ENCODE peak calls at places on chromosome 14, in eight cellular contexts. W is effector memory CD4-positive, alpha-beta T cell; A is astrocyte; J is thoracic aorta; H is CD8-positive, alpha-beta memory T cell; M is ovary; S is cardiac muscle cell; Q is fibroblast of lung. G is an unnamed sample. For H3K4me1, the result is how much of the 10 kb centered on the place peaks cover.

GRCh38 chr14:65976771-65977170 is 509.4 kb upstream of the CCDC196 start:
- DNase-seq in S (no peak), A (peak), M (no peak), H (no peak), Q (no peak), W (no peak), J (no peak), G (no peak)

GRCh38 chr14:96151242-96151641 is 53.4 kb upstream of the BDKRB2 start:
- DNase-seq in Q (no peak), A (no peak), W (no peak), S (no peak), M (no peak), H (no peak), J (no peak), G (no peak)

GRCh38 chr14:99174920-99175319 is 97.1 kb downstream of the BCL11B start:
- DNase-seq in H (no peak), S (no peak), J (no peak), Q (no peak), W (no peak), A (no peak), M (no peak), G (no peak)

GRCh38 chr14:29353473-29353872 is 574.2 kb downstream of the PRKD1 start:
- DNase-seq in A (no peak), Q (no peak), M (no peak), S (no peak), H (no peak), J (no peak), W (no peak), G (no peak)

GRCh38 chr14:64196668-64197411 is 97.3 kb downstream of the ESR2 start:
- DNase-seq in M (peak), H (no peak), S (peak), W (no peak), A (peak), J (no peak), Q (peak), G (peak)

GRCh38 chr14:102977475-102977874 is 55.0 kb downstream of the AMN start:
- DNase-seq in J (no peak), Q (no peak), S (no peak), A (no peak), W (no peak), M (no peak), H (no peak), G (no peak)

GRCh38 chr14:57364659-57365450 is 25.5 kb upstream of the NAA30 start:
- DNase-seq in H (no peak), S (no peak), W (no peak), A (no peak), Q (no peak), J (no peak), M (no peak), G (no peak)

GRCh38 chr14:87712386-87713113 is 280.4 kb downstream of the GALC start:
- DNase-seq in A (peak), Q (no peak), J (no peak), M (no peak), S (no peak), W (no peak), H (no peak), G (peak)

GRCh38 chr14:47262801-47263200 is 412.6 kb downstream of the MDGA2 start:
- DNase-seq in W (no peak), M (no peak), S (no peak), J (no peak), A (peak), H (no peak), Q (no peak), G (no peak)

GRCh38 chr14:89493877-89494634 is 77.0 kb upstream of the FOXN3 start:
- DNase-seq in J (no peak), W (no peak), S (no peak), M (no peak), A (peak), H (no peak), Q (no peak), G (peak)

GRCh38 chr14:52067873-52068740 is 752 bp downstream of the NID2 start:
- DNase-seq in Q (peak), J (no peak), A (peak), S (peak), H (no peak), W (no peak), M (peak), G (no peak)

GRCh38 chr14:22497671-22498093 is 91.3 kb downstream of the DAD1 start:
- DNase-seq in Q (no peak), S (no peak), A (no peak), M (no peak), J (no peak), H (no peak), W (no peak), G (no peak)

GRCh38 chr14:80522936-80523335 is 311.6 kb upstream of the DIO2 start:
- DNase-seq in H (no peak), M (no peak), S (no peak), Q (peak), W (no peak), J (no peak), A (no peak), G (no peak)

GRCh38 chr14:103552011-103552797 is 10.3 kb downstream of the BAG5 start:
- DNase-seq in M (peak), H (no peak), J (no peak), Q (no peak), W (no peak), A (peak), S (no peak), G (no peak)

GRCh38 chr14:103693514-103693913 is 21.7 kb downstream of the XRCC3 start:
- DNase-seq in H (no peak), W (no peak), J (no peak), A (no peak), Q (no peak), M (no peak), S (no peak), G (no peak)

GRCh38 chr14:79157369-79157768 is 987.2 kb downstream of the NRXN3 start:
- DNase-seq in J (no peak), M (no peak), H (no peak), S (no peak), A (no peak), Q (no peak), W (no peak), G (no peak)

GRCh38 chr14:98382662-98383061 is 889.3 kb downstream of the BCL11B start:
- DNase-seq in H (no peak), A (no peak), W (no peak), J (no peak), S (no peak), M (no peak), Q (no peak), G (no peak)

GRCh38 chr14:51442513-51443175 is 202.6 kb downstream of the TMX1 start:
- DNase-seq in M (peak), W (no peak), S (no peak), J (no peak), Q (peak), A (peak), H (no peak), G (no peak)

GRCh38 chr14:71996615-71997014 is 64.4 kb downstream of the RGS6 start:
- DNase-seq in J (no peak), H (no peak), W (no peak), S (no peak), Q (no peak), M (no peak), A (no peak), G (no peak)

DNA sequence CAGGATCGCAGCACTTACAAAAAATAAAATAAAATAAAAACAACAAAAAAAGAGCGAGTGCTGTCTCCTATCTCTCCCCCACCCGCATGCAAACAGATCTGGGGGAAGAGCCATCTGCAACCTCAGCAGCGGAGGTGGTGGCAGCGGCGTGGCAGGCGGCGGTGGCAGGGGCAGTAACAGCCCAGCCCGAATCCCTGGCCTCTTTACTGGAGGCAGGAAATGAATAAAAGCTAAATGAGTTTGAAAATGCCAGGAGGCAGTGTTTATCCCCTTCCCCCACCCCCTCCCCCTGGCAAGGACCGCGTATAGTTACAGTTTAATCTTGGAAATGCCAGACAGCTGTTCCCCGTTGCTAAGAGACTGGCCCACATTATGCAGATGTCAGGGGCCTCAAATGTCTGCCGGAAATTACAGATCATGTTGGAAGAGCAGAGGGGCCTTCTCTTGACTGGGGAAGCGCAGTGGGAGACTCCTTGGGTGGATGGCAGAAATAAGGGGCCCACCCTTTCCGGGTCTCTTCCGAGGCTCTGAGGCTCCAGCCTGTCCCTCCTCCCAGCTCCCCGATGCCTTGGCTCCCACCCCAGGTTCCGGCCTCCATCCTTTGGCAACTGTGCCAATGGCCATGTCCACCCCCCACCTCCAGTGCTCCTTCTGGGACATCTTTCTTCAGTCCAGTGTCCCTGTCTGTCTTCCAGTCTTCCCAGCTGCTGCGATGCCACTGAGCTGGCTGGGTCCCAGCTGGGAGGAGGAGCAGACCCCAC is 93.8 kb downstream of the LRRC74A start:
- DNase-seq in W (no peak), Q (peak), M (peak), A (peak), J (peak), S (no peak), H (peak), G (peak)
- H3K4me1 ChIP-seq in W (under half), Q (under half), M (half or more), A (half or more), J (under half), S (half or more), H (under half), G (half or more)

DNA sequence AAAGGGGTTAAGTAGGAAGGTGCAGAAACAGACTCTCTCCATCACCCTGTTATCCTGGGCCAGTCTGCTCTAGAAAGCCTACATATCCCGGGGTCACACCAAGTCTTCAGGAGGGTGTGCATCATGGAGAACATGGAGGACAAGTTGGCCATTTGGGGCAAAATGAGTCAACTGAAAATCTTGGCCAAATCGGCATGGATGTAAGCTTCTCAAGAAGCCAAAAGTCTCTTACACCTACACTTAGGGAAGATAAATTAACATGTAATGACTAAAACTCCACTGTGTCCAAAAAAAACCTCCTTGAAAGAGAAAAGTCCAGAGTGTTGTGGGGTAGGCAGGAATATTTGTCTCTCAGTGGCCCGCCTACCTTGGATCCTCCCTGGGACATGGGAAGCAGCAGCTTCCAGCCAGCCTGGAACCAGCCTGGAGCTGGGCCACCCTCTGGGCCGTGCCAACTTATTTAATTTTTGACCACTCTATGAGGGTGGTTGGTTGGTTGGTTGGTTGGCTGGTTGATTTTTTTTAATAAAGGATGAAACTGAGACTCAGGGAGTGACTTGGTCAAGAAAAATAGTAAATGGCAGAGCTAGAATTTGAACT is 17.9 kb upstream of the TC2N start:
- DNase-seq in S (no peak), H (no peak), W (no peak), M (no peak), J (no peak), A (peak), Q (no peak), G (no peak)
- H3K27ac ChIP-seq in S (no peak), H (no peak), W (no peak), M (no peak), J (peak), A (no peak), Q (no peak), G (no peak)

GRCh38 chr14:54784060-54784459 is 118.6 kb downstream of the GCH1 start:
- DNase-seq in A (no peak), J (no peak), M (no peak), H (no peak), Q (no peak), S (peak), W (no peak), G (peak)

GRCh38 chr14:54781936-54782802 is 120.5 kb downstream of the GCH1 start:
- DNase-seq in H (no peak), Q (peak), W (no peak), A (no peak), J (no peak), S (no peak), M (no peak), G (peak)

GRCh38 chr14:54784657-54785056 is 118.0 kb downstream of the GCH1 start:
- DNase-seq in A (no peak), M (no peak), J (peak), W (no peak), Q (no peak), S (no peak), H (no peak), G (no peak)

GRCh38 chr14:54783660-54784015 is 119.0 kb downstream of the GCH1 start:
- DNase-seq in M (no peak), S (no peak), A (no peak), W (no peak), J (no peak), H (no peak), Q (no peak), G (no peak)

GRCh38 chr14:54782803-54783659 is 119.6 kb downstream of the GCH1 start:
- DNase-seq in M (no peak), W (no peak), Q (no peak), J (no peak), H (no peak), A (no peak), S (no peak), G (peak)
- H3K4me1 ChIP-seq in M (under half), W (under half), Q (under half), J (under half), H (under half), A (under half), S (under half), G (half or more)

DNA sequence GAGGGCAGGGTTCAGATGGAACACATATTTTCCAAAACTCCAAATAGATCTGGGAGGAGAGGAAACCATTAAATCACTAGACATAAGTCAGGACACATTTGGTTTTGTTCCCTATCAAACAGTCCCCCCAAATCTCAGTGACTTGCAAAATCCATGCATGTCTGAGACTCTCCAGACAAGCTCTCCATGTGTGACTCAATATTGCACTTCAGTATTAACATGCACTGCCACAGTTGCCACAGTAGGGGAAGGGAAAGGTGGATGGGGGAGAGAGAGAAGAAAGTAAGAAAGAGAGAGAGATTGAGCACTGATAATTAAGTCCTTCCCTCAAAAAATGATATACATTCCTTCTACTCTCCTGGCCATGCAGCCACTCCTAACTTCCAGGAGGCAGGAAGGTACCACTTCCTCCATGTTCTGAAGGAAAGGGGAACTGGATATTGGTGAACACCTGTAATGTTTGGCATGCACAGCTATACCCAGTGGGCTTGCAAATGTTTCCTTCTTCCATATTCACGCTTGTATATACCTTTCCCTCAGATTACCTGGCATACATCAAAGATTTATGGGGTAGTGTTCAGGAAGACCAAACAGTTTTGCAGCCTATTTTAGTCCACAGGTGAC is 310.0 kb downstream of the ZFP36L1 start:
- DNase-seq in Q (no peak), A (no peak), H (no peak), W (no peak), S (no peak), J (no peak), M (no peak), G (no peak)
- H3K27ac ChIP-seq in Q (no peak), A (no peak), H (no peak), W (no peak), S (no peak), J (no peak), M (no peak), G (no peak)

DNA sequence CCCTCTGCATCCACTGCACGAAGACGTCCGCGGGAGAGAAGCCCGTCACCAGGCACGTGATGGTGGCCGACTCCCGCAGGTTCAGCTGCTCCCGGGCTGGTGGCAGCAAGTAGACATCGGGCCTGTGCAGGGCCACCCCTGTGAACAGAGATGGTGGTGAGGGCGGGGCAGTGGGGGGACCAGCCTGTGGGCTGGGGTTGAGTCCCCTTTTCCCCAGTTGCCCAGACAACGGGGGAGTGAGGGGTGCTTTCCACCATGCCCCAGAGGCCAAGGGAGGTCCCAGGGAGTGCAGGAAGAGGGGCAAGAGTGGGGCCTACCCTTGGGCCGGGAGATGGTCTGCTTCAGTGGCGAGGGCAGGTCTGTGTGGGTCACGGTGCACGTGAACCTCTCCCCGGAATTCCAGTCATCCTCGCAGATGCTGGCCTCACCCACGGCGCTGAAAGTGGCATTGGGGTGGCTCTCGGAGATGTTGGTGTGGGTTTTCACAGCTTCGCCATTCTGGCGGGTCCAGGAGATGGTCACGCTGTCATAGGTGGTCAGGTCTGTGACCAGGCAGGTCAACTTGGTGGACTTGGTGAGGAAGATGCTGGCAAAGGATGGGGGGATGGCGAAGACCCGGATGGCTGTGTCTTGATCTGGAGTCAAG is 328.3 kb downstream of the TMEM121 start:
- DNase-seq in M (peak), Q (no peak), J (no peak), S (no peak), W (no peak), A (no peak), H (no peak), G (no peak)
- H3K4me1 ChIP-seq in M (under half), Q (under half), J (under half), S (under half), W (under half), A (under half), H (under half), G (under half)

GRCh38 chr14:53109028-53109687 is 44.0 kb downstream of the DDHD1 start:
- DNase-seq in H (peak), Q (no peak), W (peak), A (no peak), M (no peak), J (no peak), S (no peak), G (peak)

GRCh38 chr14:53109688-53110041 is 43.5 kb downstream of the DDHD1 start:
- DNase-seq in M (no peak), Q (no peak), J (no peak), A (no peak), H (no peak), S (no peak), W (no peak), G (no peak)

GRCh38 chr14:53106768-53107167 is 46.4 kb downstream of the DDHD1 start:
- DNase-seq in Q (no peak), W (no peak), M (no peak), A (no peak), S (no peak), J (no peak), H (no peak), G (no peak)

GRCh38 chr14:53108292-53108937 is 44.7 kb downstream of the DDHD1 start:
- DNase-seq in M (no peak), A (no peak), S (no peak), W (no peak), H (peak), Q (no peak), J (no peak), G (peak)

GRCh38 chr14:53110103-53110502 is 43.0 kb downstream of the DDHD1 start:
- DNase-seq in J (no peak), W (no peak), M (no peak), H (no peak), S (no peak), A (no peak), Q (no peak), G (no peak)
- H3K27ac ChIP-seq in J (no peak), W (peak), M (no peak), H (no peak), S (no peak), A (no peak), Q (no peak), G (peak)

DNA sequence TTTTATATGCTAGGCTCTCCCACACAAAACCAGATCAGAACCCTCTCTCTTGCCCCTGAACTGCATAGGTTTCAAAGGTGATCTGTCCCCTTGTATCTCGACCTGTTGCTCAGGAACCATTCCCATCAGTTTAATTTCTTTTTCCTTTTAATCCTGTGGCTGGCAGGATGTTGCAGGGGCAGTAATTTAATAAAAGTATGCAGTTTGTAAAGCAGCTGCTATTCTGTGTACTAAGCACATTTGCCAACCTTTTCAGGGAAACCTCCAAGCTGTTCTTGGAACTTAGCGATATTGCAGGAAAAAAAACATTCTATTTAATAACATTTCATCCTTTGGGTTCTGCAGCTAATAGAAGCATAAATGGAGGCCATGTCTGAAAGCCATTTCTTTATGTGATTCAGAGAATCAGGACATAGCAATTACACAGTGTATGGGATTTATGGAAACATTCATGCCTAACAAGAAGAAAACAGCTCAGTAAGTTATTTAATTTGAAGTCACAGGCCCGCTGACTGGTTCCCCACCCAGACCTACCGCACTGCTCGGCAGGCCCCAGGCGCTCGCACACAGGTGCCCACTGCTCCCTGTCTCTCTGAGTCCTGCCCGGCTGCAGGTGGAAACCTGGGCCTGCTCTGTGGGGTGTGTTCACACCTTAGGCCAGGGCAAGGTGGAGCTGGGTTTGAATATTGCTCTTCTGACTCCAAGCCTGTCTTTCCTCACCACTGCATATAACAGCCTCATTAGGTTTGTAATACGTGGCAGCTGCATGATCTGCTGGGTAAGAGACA is 119.5 kb downstream of the SLC25A47 start:
- DNase-seq in W (no peak), H (no peak), J (no peak), M (no peak), A (no peak), S (no peak), Q (no peak), G (no peak)
- H3K4me1 ChIP-seq in W (under half), H (under half), J (under half), M (under half), A (under half), S (under half), Q (under half), G (under half)

GRCh38 chr14:74549588-74549987 is 56.0 kb downstream of the ISCA2 start:
- DNase-seq in H (no peak), J (no peak), W (no peak), M (no peak), Q (peak), A (no peak), S (no peak), G (peak)
- H3K27ac ChIP-seq in H (no peak), J (peak), W (no peak), M (no peak), Q (peak), A (no peak), S (no peak), G (no peak)